ENCODE peak calls at places on chromosomes 12 and 14, in six cellular contexts. One of them, this sample, is unnamed. For H3K36me3, the result is how much of the 10 kb centered on the place peaks cover.

GRCh38 chr12:94174576-94174975 is 26.2 kb downstream of the PLXNC1 start:
- DNase-seq in ascending aorta: no peak
- DNase-seq in SK-N-SH: no peak
- DNase-seq in tibial artery: no peak
- DNase-seq in transverse colon: peak
- DNase-seq in neural progenitor cell: no peak
- DNase-seq in this sample: no peak

GRCh38 chr14:61125314-61126082 is 144.5 kb downstream of the SLC38A6 start:
- DNase-seq in tibial artery: no peak
- DNase-seq in SK-N-SH: no peak
- DNase-seq in neural progenitor cell: no peak
- DNase-seq in transverse colon: no peak
- DNase-seq in ascending aorta: no peak
- DNase-seq in this sample: no peak

GRCh38 chr12:1851126-1851791 is 30.9 kb downstream of the LRTM2 start:
- DNase-seq in ascending aorta: peak
- DNase-seq in tibial artery: no peak
- DNase-seq in neural progenitor cell: no peak
- DNase-seq in SK-N-SH: no peak
- DNase-seq in transverse colon: no peak
- DNase-seq in this sample: no peak

GRCh38 chr12:100987552-100988277 is 193.1 kb downstream of the ANO4 start:
- DNase-seq in tibial artery: no peak
- DNase-seq in SK-N-SH: peak
- DNase-seq in transverse colon: no peak
- DNase-seq in ascending aorta: no peak
- DNase-seq in neural progenitor cell: peak
- DNase-seq in this sample: peak

GRCh38 chr12:10497602-10498001 is 8.1 kb upstream of the EIF2S3B start:
- DNase-seq in SK-N-SH: no peak
- DNase-seq in transverse colon: no peak
- DNase-seq in tibial artery: no peak
- DNase-seq in ascending aorta: no peak
- DNase-seq in neural progenitor cell: no peak
- DNase-seq in this sample: no peak

GRCh38 chr12:97713972-97714588 is 251.5 kb downstream of the RMST start:
- DNase-seq in transverse colon: no peak
- DNase-seq in tibial artery: no peak
- DNase-seq in ascending aorta: no peak
- DNase-seq in SK-N-SH: no peak
- DNase-seq in neural progenitor cell: no peak
- DNase-seq in this sample: no peak

GRCh38 chr12:128047266-128048060 is 219.5 kb upstream of the TMEM132C start:
- DNase-seq in SK-N-SH: no peak
- DNase-seq in neural progenitor cell: no peak
- DNase-seq in transverse colon: no peak
- DNase-seq in ascending aorta: no peak
- DNase-seq in tibial artery: no peak
- DNase-seq in this sample: no peak

GRCh38 chr12:2893007-2893406 is 2.3 kb downstream of the TULP3 start:
- DNase-seq in tibial artery: peak
- DNase-seq in ascending aorta: peak
- DNase-seq in SK-N-SH: no peak
- DNase-seq in transverse colon: no peak
- DNase-seq in neural progenitor cell: no peak
- DNase-seq in this sample: peak

GRCh38 chr14:36511981-36512584 is 7.9 kb downstream of the NKX2-1 start:
- DNase-seq in SK-N-SH: no peak
- DNase-seq in transverse colon: no peak
- DNase-seq in ascending aorta: no peak
- DNase-seq in neural progenitor cell: no peak
- DNase-seq in tibial artery: no peak
- DNase-seq in this sample: no peak

GRCh38 chr12:51961834-51962233 is 10.3 kb downstream of the ACVR1B start:
- DNase-seq in SK-N-SH: no peak
- DNase-seq in ascending aorta: peak
- DNase-seq in tibial artery: no peak
- DNase-seq in neural progenitor cell: no peak
- DNase-seq in transverse colon: peak
- DNase-seq in this sample: no peak

GRCh38 chr14:100037351-100037750 is 27.9 kb upstream of the EVL start:
- DNase-seq in ascending aorta: no peak
- DNase-seq in SK-N-SH: no peak
- DNase-seq in tibial artery: no peak
- DNase-seq in neural progenitor cell: no peak
- DNase-seq in transverse colon: no peak
- DNase-seq in this sample: no peak

GRCh38 chr14:68137704-68138619 is 318.4 kb downstream of the RAD51B start:
- DNase-seq in ascending aorta: peak
- DNase-seq in SK-N-SH: peak
- DNase-seq in transverse colon: peak
- DNase-seq in tibial artery: no peak
- DNase-seq in neural progenitor cell: peak
- DNase-seq in this sample: peak

GRCh38 chr14:101556566-101557320 is 4.6 kb upstream of the DIO3 start:
- DNase-seq in transverse colon: no peak
- DNase-seq in SK-N-SH: peak
- DNase-seq in neural progenitor cell: no peak
- DNase-seq in tibial artery: no peak
- DNase-seq in ascending aorta: no peak
- DNase-seq in this sample: no peak

GRCh38 chr12:5708371-5708770 is 236.7 kb downstream of the ANO2 start:
- DNase-seq in tibial artery: no peak
- DNase-seq in neural progenitor cell: no peak
- DNase-seq in SK-N-SH: no peak
- DNase-seq in transverse colon: peak
- DNase-seq in ascending aorta: peak
- DNase-seq in this sample: no peak

GRCh38 chr14:21923820-21924219 is 250.2 kb upstream of the OR4E1 start:
- DNase-seq in transverse colon: no peak
- DNase-seq in ascending aorta: no peak
- DNase-seq in SK-N-SH: no peak
- DNase-seq in neural progenitor cell: no peak
- DNase-seq in tibial artery: no peak
- DNase-seq in this sample: no peak

GRCh38 chr12:111143216-111143756 is 222.9 kb upstream of the MYL2 start:
- DNase-seq in SK-N-SH: no peak
- DNase-seq in transverse colon: no peak
- DNase-seq in neural progenitor cell: no peak
- DNase-seq in tibial artery: no peak
- DNase-seq in ascending aorta: no peak
- DNase-seq in this sample: no peak
- H3K36me3 ChIP-seq in SK-N-SH: under half
- H3K36me3 ChIP-seq in transverse colon: under half
- H3K36me3 ChIP-seq in neural progenitor cell: under half
- H3K36me3 ChIP-seq in tibial artery: under half
- H3K36me3 ChIP-seq in ascending aorta: under half
- H3K36me3 ChIP-seq in this sample: under half

GRCh38 chr12:57191410-57191809 is 25.2 kb upstream of the NXPH4 start:
- DNase-seq in ascending aorta: no peak
- DNase-seq in SK-N-SH: no peak
- DNase-seq in neural progenitor cell: no peak
- DNase-seq in tibial artery: no peak
- DNase-seq in transverse colon: no peak
- DNase-seq in this sample: no peak
- H3K36me3 ChIP-seq in ascending aorta: half or more
- H3K36me3 ChIP-seq in SK-N-SH: under half
- H3K36me3 ChIP-seq in neural progenitor cell: under half
- H3K36me3 ChIP-seq in tibial artery: half or more
- H3K36me3 ChIP-seq in transverse colon: under half
- H3K36me3 ChIP-seq in this sample: under half

DNA sequence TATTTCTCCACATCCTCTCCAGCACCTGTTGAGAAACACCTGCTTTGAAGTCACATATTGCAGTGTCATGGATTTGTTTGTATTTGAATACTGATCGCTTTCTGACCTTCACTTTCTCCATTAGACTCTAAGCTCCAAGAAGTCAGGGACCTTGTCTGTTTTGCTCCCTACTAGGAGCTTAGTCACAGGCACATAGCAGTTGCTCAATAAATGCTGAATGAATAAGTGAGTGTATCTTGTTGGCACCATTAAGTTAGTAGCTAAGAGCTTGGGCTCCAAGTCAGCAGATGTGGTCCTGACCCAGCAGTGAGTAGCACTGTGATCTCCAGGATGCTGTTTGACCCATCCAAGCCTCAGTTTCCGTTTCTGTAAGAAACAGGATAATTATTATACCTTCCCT is 10.1 kb downstream of the MVK start:
- DNase-seq in ascending aorta: no peak
- DNase-seq in tibial artery: no peak
- DNase-seq in neural progenitor cell: no peak
- DNase-seq in transverse colon: no peak
- DNase-seq in SK-N-SH: no peak
- DNase-seq in this sample: no peak
- H3K36me3 ChIP-seq in ascending aorta: under half
- H3K36me3 ChIP-seq in tibial artery: half or more
- H3K36me3 ChIP-seq in neural progenitor cell: under half
- H3K36me3 ChIP-seq in transverse colon: under half
- H3K36me3 ChIP-seq in SK-N-SH: under half
- H3K36me3 ChIP-seq in this sample: under half

GRCh38 chr14:55645845-55646832 is 66.1 kb downstream of the KTN1 start:
- DNase-seq in neural progenitor cell: no peak
- DNase-seq in transverse colon: no peak
- DNase-seq in ascending aorta: no peak
- DNase-seq in SK-N-SH: no peak
- DNase-seq in tibial artery: no peak
- DNase-seq in this sample: no peak
- H3K36me3 ChIP-seq in neural progenitor cell: under half
- H3K36me3 ChIP-seq in transverse colon: under half
- H3K36me3 ChIP-seq in ascending aorta: under half
- H3K36me3 ChIP-seq in SK-N-SH: half or more
- H3K36me3 ChIP-seq in tibial artery: half or more
- H3K36me3 ChIP-seq in this sample: under half

GRCh38 chr12:48668996-48669395 is 13.0 kb downstream of the KANSL2 start:
- DNase-seq in neural progenitor cell: no peak
- DNase-seq in ascending aorta: no peak
- DNase-seq in tibial artery: no peak
- DNase-seq in SK-N-SH: no peak
- DNase-seq in transverse colon: no peak
- DNase-seq in this sample: no peak

DNA sequence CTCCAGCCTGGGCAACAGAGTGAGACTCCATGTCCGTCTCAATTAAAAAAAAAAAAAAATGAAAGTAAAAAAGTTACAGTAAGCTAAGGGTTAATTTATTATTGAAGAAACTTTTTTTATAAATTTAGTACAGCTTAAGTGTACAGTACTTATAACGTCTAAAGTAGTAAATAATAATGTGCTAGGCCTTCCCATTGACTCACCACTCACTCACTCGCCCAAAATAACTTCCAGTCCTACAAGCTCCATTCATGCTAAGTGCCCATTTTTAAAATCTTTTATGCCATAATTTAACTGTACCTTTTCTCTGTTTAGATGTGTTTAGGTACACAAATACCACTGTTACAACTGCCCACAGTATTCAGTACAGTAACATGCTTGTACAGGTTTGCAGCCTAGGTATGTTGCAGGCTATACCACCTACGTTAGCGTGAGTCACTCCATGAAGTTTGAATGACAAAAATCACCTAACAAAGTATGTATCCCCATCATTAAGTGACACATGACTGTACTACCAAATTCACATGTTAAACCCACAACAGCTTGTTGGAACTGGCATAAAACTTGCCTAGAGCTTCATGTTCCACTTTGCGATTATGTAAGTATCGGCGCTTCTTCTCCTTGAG is 10.7 kb downstream of the KANSL2 start:
- DNase-seq in transverse colon: no peak
- DNase-seq in neural progenitor cell: no peak
- DNase-seq in SK-N-SH: no peak
- DNase-seq in tibial artery: no peak
- DNase-seq in ascending aorta: no peak
- DNase-seq in this sample: no peak
- H3K36me3 ChIP-seq in transverse colon: under half
- H3K36me3 ChIP-seq in neural progenitor cell: under half
- H3K36me3 ChIP-seq in SK-N-SH: half or more
- H3K36me3 ChIP-seq in tibial artery: half or more
- H3K36me3 ChIP-seq in ascending aorta: half or more
- H3K36me3 ChIP-seq in this sample: under half

GRCh38 chr14:105444859-105445258 is 25.2 kb downstream of the MTA1 start:
- DNase-seq in transverse colon: no peak
- DNase-seq in ascending aorta: no peak
- DNase-seq in neural progenitor cell: no peak
- DNase-seq in tibial artery: no peak
- DNase-seq in SK-N-SH: no peak
- DNase-seq in this sample: no peak
- H3K36me3 ChIP-seq in transverse colon: under half
- H3K36me3 ChIP-seq in ascending aorta: under half
- H3K36me3 ChIP-seq in neural progenitor cell: under half
- H3K36me3 ChIP-seq in tibial artery: under half
- H3K36me3 ChIP-seq in SK-N-SH: under half
- H3K36me3 ChIP-seq in this sample: under half

GRCh38 chr14:93014038-93015023 is 91.4 kb downstream of the CHGA start:
- DNase-seq in ascending aorta: no peak
- DNase-seq in neural progenitor cell: no peak
- DNase-seq in tibial artery: no peak
- DNase-seq in transverse colon: no peak
- DNase-seq in SK-N-SH: no peak
- DNase-seq in this sample: no peak

GRCh38 chr14:93011650-93012317 is 88.8 kb downstream of the CHGA start:
- DNase-seq in neural progenitor cell: no peak
- DNase-seq in tibial artery: no peak
- DNase-seq in transverse colon: no peak
- DNase-seq in ascending aorta: no peak
- DNase-seq in SK-N-SH: no peak
- DNase-seq in this sample: no peak

GRCh38 chr14:93013368-93013719 is 90.4 kb downstream of the CHGA start:
- DNase-seq in ascending aorta: peak
- DNase-seq in transverse colon: no peak
- DNase-seq in neural progenitor cell: no peak
- DNase-seq in SK-N-SH: no peak
- DNase-seq in tibial artery: peak
- DNase-seq in this sample: no peak

GRCh38 chr14:93010543-93011541 is 87.9 kb downstream of the CHGA start:
- DNase-seq in SK-N-SH: no peak
- DNase-seq in transverse colon: no peak
- DNase-seq in tibial artery: no peak
- DNase-seq in ascending aorta: no peak
- DNase-seq in neural progenitor cell: no peak
- DNase-seq in this sample: no peak

DNA sequence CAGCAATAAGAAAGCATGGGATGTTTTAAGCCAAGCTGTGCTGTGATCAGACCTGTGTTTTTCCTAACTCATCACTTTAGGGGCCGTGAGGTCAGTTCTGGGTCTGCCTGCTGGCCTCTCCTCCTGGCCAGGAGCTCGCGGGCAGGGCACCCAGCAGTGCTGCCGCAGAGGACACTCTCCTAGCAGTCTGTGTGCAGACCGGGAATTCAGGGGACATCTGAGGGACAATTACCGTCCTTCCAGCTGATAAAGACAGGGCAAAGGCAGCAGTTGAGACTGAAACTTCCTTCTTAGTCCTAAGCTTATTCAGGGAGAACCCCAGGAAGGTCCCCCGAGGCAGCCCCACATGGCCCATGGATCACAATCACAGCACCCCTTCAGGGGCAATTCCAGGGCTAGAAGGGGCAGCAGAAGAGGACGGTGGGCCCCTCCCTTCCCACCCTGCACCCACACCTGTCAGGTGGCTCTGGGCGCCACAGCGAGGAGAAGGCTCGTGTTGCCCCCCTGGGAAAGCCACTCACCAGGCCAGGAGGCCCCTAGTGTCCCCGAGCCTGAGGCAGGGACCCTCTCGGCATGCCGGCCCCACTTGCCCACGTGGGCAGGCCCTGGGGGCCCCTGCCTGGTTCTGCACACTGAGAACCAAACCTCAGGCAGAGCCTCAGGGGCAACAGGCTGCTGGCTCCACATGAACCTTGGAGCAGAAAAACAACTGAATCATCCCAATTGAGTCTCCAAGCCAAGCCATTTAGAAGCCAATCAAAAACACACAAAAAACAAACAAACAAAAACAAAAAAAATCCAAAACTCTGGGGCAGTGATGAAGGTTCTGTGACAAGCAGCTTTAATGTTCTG is 89.8 kb downstream of the CHGA start:
- DNase-seq in tibial artery: no peak
- DNase-seq in SK-N-SH: no peak
- DNase-seq in ascending aorta: no peak
- DNase-seq in neural progenitor cell: no peak
- DNase-seq in transverse colon: no peak
- DNase-seq in this sample: no peak
- H3K36me3 ChIP-seq in tibial artery: under half
- H3K36me3 ChIP-seq in SK-N-SH: under half
- H3K36me3 ChIP-seq in ascending aorta: under half
- H3K36me3 ChIP-seq in neural progenitor cell: under half
- H3K36me3 ChIP-seq in transverse colon: under half
- H3K36me3 ChIP-seq in this sample: under half

This sample was measured in kidney epithelial cell.